ENCODE peak calls at places on chromosomes 11 and 22, in four cellular contexts. O is neural progenitor cell; I is effector memory CD8-positive, alpha-beta T cell; S is Peyer's patch. W is an unnamed sample.

GRCh38 chr22:31753005-31753633 is 700 bp upstream of the DEPDC5 start:
- DNase-seq in O (peak), I (no peak), S (no peak), W (peak)

GRCh38 chr11:99918761-99919160 is 768.3 kb upstream of the ARHGAP42 start:
- DNase-seq in O (peak), I (no peak), S (no peak), W (peak)

GRCh38 chr11:47431356-47432083 is 5.3 kb upstream of the PSMC3 start:
- DNase-seq in O (no peak), I (no peak), S (no peak), W (no peak)

GRCh38 chr22:47388778-47389177 is 626.3 kb downstream of the TBC1D22A start:
- DNase-seq in O (no peak), I (no peak), S (no peak), W (no peak)

GRCh38 chr11:68049509-68050370 is 10.9 kb downstream of the TCIRG1 start:
- DNase-seq in O (no peak), I (no peak), S (no peak), W (no peak)

GRCh38 chr11:111386611-111387150 is 7.6 kb upstream of the POU2AF1 start:
- DNase-seq in O (no peak), I (no peak), S (no peak), W (no peak)

GRCh38 chr11:59822989-59823566 is 12.5 kb upstream of the MRPL16 start:
- DNase-seq in O (peak), I (no peak), S (no peak), W (peak)

GRCh38 chr11:69828276-69828970 is 9.2 kb upstream of the FGF3 start:
- DNase-seq in O (peak), I (no peak), S (no peak), W (no peak)

GRCh38 chr11:28834877-28835276 is 726.7 kb downstream of the METTL15 start:
- DNase-seq in O (no peak), I (no peak), S (no peak), W (peak)